ENCODE peak calls at places on chromosomes 2 and 18, in five cellular contexts. L is fibroblast of lung, V is mammary epithelial cell, K is HCT116, X is hepatocyte. N is an unnamed sample.

GRCh38 chr2:101524811-101525430 is 50.0 kb upstream of the RFX8 start:
- DNase-seq in L (peak; percentile 27), V (peak; percentile 31), K (no peak), X (no peak), N (peak; percentile 41)

GRCh38 chr2:70078384-70078783 is 8.9 kb upstream of the PCBP1 start:
- DNase-seq in L (no peak), V (no peak), K (no peak), X (no peak), N (no peak)

GRCh38 chr2:229343661-229344060 is 72.6 kb upstream of the PID1 start:
- DNase-seq in L (no peak), V (no peak), K (no peak), X (no peak), N (no peak)

GRCh38 chr18:24014986-24015896 is 687 bp downstream of the TTC39C start:
- DNase-seq in L (peak; percentile 71), V (peak; percentile 43), K (no peak), X (peak; percentile 74), N (peak; percentile 93)

GRCh38 chr2:195756218-195756941 is 99.4 kb downstream of the SLC39A10 start:
- DNase-seq in L (no peak), V (peak; percentile 33), K (peak; percentile 44), X (no peak), N (peak; percentile 28)

GRCh38 chr18:54742654-54743053 is 85.6 kb upstream of the RAB27B start:
- DNase-seq in L (peak; percentile 99), V (peak; percentile 94), K (no peak), X (peak; percentile 33), N (peak; percentile 99)

GRCh38 chr2:12931211-12931844 is 214.6 kb downstream of the TRIB2 start:
- DNase-seq in L (peak; percentile 73), V (peak; percentile 35), K (peak; percentile 28), X (peak; percentile 53), N (peak; percentile 75)

GRCh38 chr2:204321910-204322765 is 223.1 kb upstream of the PARD3B start:
- DNase-seq in L (peak; percentile 18), V (peak; percentile 4), K (no peak), X (no peak), N (peak; percentile 25)

GRCh38 chr2:69634197-69634821 is 9.2 kb downstream of the AAK1 start:
- DNase-seq in L (peak; percentile 20), V (no peak), K (no peak), X (no peak), N (peak; percentile 18)

GRCh38 chr18:70490008-70490933 is 201.4 kb downstream of the SOCS6 start:
- DNase-seq in L (peak; percentile 69), V (peak; percentile 30), K (peak; percentile 48), X (peak; percentile 73), N (peak; percentile 91)

GRCh38 chr18:49794740-49795139 is 18.6 kb downstream of the ACAA2 start:
- DNase-seq in L (no peak), V (no peak), K (no peak), X (no peak), N (no peak)

GRCh38 chr2:25528173-25528572 is 145.2 kb downstream of the DTNB start:
- DNase-seq in L (peak; percentile 57), V (peak; percentile 75), K (no peak), X (no peak), N (peak; percentile 77)

GRCh38 chr18:48036191-48036590 is 105.7 kb upstream of the SMAD2 start:
- DNase-seq in L (no peak), V (no peak), K (no peak), X (no peak), N (peak; percentile 33)

GRCh38 chr2:241851325-241852115 is 7.2 kb downstream of the PDCD1 start:
- DNase-seq in L (no peak), V (no peak), K (no peak), X (no peak), N (no peak)

GRCh38 chr2:200878289-200878688 is 10.6 kb downstream of the PPIL3 start:
- DNase-seq in L (no peak), V (no peak), K (no peak), X (no peak), N (no peak)

GRCh38 chr18:22551536-22552151 is 133.9 kb upstream of the CTAGE1 start:
- DNase-seq in L (peak; percentile 86), V (peak; percentile 99), K (peak; percentile 27), X (no peak), N (peak; percentile 92)

GRCh38 chr2:237447496-237447895 is 33.5 kb upstream of the COL6A3 start:
- DNase-seq in L (no peak), V (no peak), K (no peak), X (no peak), N (no peak)

GRCh38 chr2:105910497-105911238 is 166.0 kb downstream of the NCK2 start:
- DNase-seq in L (no peak), V (no peak), K (no peak), X (peak; percentile 57), N (no peak)

GRCh38 chr2:104853401-104853925 is 452 bp upstream of the POU3F3 start:
- DNase-seq in L (no peak), V (no peak), K (no peak), X (no peak), N (no peak)

GRCh38 chr2:94874277-94874997 is 3.2 kb downstream of the TEKT4 start:
- DNase-seq in L (no peak), V (no peak), K (peak; percentile 24), X (no peak), N (peak; percentile 63)

GRCh38 chr2:867296-867695 is 83.4 kb upstream of the SNTG2 start:
- DNase-seq in L (no peak), V (no peak), K (no peak), X (no peak), N (no peak)

GRCh38 chr2:28273751-28274150 is 118.9 kb upstream of the FOSL2 start:
- DNase-seq in L (no peak), V (peak; percentile 20), K (no peak), X (no peak), N (no peak)

GRCh38 chr2:207251022-207251421 is 85.3 kb upstream of the KLF7 start:
- DNase-seq in L (no peak), V (peak; percentile 37), K (no peak), X (no peak), N (peak; percentile 19)

GRCh38 chr2:99442837-99443236 is 47.0 kb downstream of the REV1 start:
- DNase-seq in L (peak; percentile 64), V (no peak), K (no peak), X (no peak), N (peak; percentile 40)

GRCh38 chr18:26458526-26459232 is 89.7 kb downstream of the KCTD1 start:
- DNase-seq in L (peak; percentile 64), V (peak; percentile 73), K (no peak), X (no peak), N (peak; percentile 68)

GRCh38 chr2:232927041-232927792 is 57.2 kb downstream of the SNORC start:
- DNase-seq in L (no peak), V (peak; percentile 25), K (no peak), X (no peak), N (peak; percentile 35)

GRCh38 chr18:51194604-51195003 is 2.9 kb downstream of the MEX3C start:
- DNase-seq in L (no peak), V (peak; percentile 35), K (no peak), X (no peak), N (peak; percentile 20)

GRCh38 chr18:66077066-66077465 is 326.3 kb downstream of the CDH7 start:
- DNase-seq in L (no peak), V (no peak), K (no peak), X (no peak), N (no peak)

GRCh38 chr2:164593541-164593940 is 27.7 kb downstream of the GRB14 start:
- DNase-seq in L (no peak), V (no peak), K (no peak), X (no peak), N (no peak)

GRCh38 chr2:203797363-203798111 is 70.0 kb upstream of the CTLA4 start:
- DNase-seq in L (no peak), V (no peak), K (no peak), X (no peak), N (peak; percentile 69)

GRCh38 chr18:59142274-59142673 is 2.6 kb downstream of the SEC11C start:
- DNase-seq in L (no peak), V (no peak), K (no peak), X (no peak), N (no peak)

GRCh38 chr18:59139291-59139614 is 431 bp upstream of the SEC11C start:
- DNase-seq in L (peak; percentile 83), V (no peak), K (peak; percentile 81), X (peak; percentile 94), N (peak; percentile 91)

GRCh38 chr18:59139615-59140286 is at the start of gene SEC11C:
- DNase-seq in L (peak; percentile 94), V (peak; percentile 96), K (peak; percentile 95), X (peak; percentile 97), N (peak; percentile 98)

GRCh38 chr18:59141294-59142068 is 1.8 kb downstream of the SEC11C start:
- DNase-seq in L (no peak), V (no peak), K (no peak), X (peak; percentile 15), N (no peak)

DNA sequence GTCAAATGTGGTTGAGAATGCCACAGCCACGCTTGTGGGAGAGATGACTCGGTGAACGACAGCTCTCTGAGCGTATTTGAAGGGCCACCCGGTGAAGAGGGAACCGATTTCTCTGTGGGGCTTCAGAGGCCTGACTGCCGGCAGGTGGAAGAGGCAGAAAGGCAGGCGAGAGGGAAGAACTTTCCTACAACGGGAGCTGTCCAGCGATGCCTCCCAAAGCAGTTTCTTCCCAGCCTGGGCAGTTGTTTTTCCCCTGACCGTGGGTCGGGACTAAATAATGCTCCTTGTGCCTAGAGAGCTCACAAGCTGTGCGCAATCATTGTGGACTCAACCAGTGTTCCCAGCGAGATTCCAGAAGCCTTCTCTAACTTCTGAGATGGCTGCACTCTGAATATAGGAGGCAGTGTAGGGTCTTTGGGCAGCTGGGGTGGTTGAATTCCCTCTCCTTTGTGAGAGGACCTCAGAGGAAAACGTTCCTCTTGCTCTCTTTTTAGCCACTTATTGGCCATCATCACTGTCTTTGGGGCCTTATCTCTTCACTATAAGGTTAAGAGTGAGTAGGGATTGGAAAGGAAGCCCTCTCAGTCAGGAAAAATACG is 702 bp downstream of the SEC11C start:
- DNase-seq in L (peak; percentile 29), V (peak; percentile 48), K (no peak), X (peak; percentile 69), N (peak; percentile 61)
- TF ChIP-seq EZH2 in L (no peak), V (no peak), K (no peak), X (no peak), N (no peak)

GRCh38 chr2:127683056-127683455 is 7.7 kb upstream of the LIMS2 start:
- DNase-seq in L (no peak), V (no peak), K (no peak), X (no peak), N (no peak)
- H2AFZ ChIP-seq in L (no peak overlapping the region), V (no peak overlapping the region), K (no peak overlapping the region), X (no peak overlapping the region), N (no peak overlapping the region)

GRCh38 chr2:82498777-82499443 is 1960.2 kb downstream of the SUCLG1 start:
- DNase-seq in L (no peak), V (no peak), K (no peak), X (no peak), N (no peak)
- H3K9me3 ChIP-seq in L (no peaks in the 10 kb centered on the region), V (peaks cover 14% of the 10 kb centered on the region), K (no peaks in the 10 kb centered on the region), X (peaks cover 8% of the 10 kb centered on the region), N (no peaks in the 10 kb centered on the region)

DNA sequence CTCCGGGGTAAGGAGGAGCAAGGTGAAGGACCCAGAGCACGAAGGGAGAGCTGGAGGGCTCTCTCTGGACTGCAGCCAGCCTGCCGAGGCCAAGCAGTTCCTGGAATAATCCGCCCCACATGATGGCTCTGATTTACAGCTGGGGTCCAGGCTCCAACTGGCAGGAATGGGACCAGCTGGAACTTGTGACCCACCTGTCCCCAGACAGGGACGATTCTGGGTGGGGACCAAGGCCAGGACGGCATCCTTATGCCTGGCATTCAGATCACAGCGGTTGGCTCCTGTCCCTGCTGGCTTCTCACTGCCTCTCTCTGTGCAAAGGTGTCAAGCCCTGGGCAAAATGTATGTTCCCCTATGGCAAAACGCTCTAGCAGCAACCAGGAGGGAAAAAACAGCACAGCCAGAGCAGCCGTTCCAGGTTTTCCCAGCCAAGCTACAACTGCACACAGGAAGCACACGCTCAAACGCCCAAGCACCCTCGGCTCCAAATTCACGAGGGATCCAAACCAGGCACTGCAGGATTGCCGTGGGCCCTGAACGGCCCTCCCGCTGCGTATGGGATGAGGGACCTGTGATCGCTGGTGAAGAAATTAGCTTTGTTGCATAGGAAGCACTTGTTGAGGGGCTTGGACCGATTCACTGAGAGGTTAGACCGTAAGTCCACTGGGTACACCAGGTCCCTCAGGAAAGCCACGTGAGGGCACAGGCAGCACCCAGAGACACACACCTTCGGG is 35.8 kb downstream of the FAM178B start:
- DNase-seq in L (no peak), V (no peak), K (no peak), X (no peak), N (no peak)
- TF ChIP-seq EZH2 in L (no peak), V (no peak), K (no peak), X (no peak), N (no peak)